ENCODE peak calls at places on chromosome 9, in four cellular contexts. C is B cell, N is cardiac muscle cell, K is ovary. X is an unnamed sample.

GRCh38 chr9:14189578-14189977 is 124.4 kb downstream of the NFIB start:
- DNase-seq in N (no peak), K (no peak), C (no peak), X (no peak)

GRCh38 chr9:79768199-79768598 is 196.4 kb downstream of the TLE4 start:
- DNase-seq in N (peak), K (peak), C (no peak), X (no peak)

GRCh38 chr9:126020836-126021235 is 273.7 kb downstream of the PBX3 start:
- DNase-seq in C (no peak), N (no peak), K (no peak), X (no peak)

GRCh38 chr9:121399883-121400607 is 30.0 kb upstream of the STOM start:
- DNase-seq in N (peak), K (no peak), C (no peak), X (peak)

GRCh38 chr9:1709347-1709746 is 305.8 kb upstream of the SMARCA2 start:
- DNase-seq in C (no peak), N (no peak), K (no peak), X (peak)

GRCh38 chr9:107228648-107229047 is 54.4 kb upstream of the RAD23B start:
- DNase-seq in K (no peak), C (no peak), N (no peak), X (no peak)

GRCh38 chr9:211036-211435 is 3.6 kb upstream of the DOCK8 start:
- DNase-seq in C (no peak), N (no peak), K (no peak), X (no peak)

GRCh38 chr9:11319477-11320060 is 706.8 kb upstream of the PTPRD start:
- DNase-seq in C (no peak), K (no peak), N (peak), X (no peak)

GRCh38 chr9:88028338-88028737 is 54.0 kb upstream of the CDK20 start:
- DNase-seq in N (no peak), K (no peak), C (no peak), X (no peak)

GRCh38 chr9:137515338-137515724 is 34.9 kb downstream of the PNPLA7 start:
- DNase-seq in N (no peak), C (no peak), K (peak), X (no peak)

GRCh38 chr9:14018061-14018460 is 295.9 kb downstream of the NFIB start:
- DNase-seq in N (no peak), K (no peak), C (no peak), X (no peak)

GRCh38 chr9:37039065-37039464 is 5.0 kb upstream of the PAX5 start:
- DNase-seq in K (no peak), N (no peak), C (no peak), X (no peak)

GRCh38 chr9:13213337-13213736 is 66.2 kb downstream of the MPDZ start:
- DNase-seq in N (no peak), K (no peak), C (no peak), X (no peak)

GRCh38 chr9:123069010-123069481 is 35.6 kb downstream of the GPR21 start:
- DNase-seq in C (no peak), N (no peak), K (no peak), X (no peak)

GRCh38 chr9:12838546-12838945 is 63.7 kb downstream of the LURAP1L start:
- DNase-seq in N (no peak), K (no peak), C (no peak), X (no peak)

GRCh38 chr9:94553029-94553938 is 1.6 kb upstream of the PCAT7 start:
- DNase-seq in K (no peak), C (no peak), N (peak), X (no peak)

GRCh38 chr9:107733530-107733907 is 243.9 kb upstream of the KLF4 start:
- DNase-seq in K (peak), C (no peak), N (no peak), X (no peak)

DNA sequence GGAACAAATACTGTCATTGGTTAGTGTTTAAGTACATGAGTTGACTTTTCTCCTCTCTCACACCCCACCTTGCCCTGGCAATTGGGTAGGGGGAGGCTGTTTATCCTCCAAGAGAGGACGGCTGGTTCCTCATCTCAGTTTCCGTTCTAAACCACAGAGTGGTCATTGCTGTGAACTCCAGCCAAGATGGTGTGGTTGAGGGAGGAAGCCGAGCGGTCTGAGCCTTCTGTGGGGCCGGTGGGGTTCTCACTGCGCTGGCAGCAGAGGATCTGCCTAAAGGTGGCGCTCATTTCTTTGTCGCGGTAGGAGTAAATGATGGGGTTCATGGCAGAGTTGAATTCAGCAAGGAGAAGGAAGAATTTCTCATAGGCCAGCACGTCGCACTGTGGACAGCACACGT is 163.0 kb downstream of the LPAR1 start:
- DNase-seq in K (no peak), C (no peak), N (peak), X (peak)
- TF ChIP-seq CTCF in K (no peak), C (no peak), N (no peak), X (peak)

DNA sequence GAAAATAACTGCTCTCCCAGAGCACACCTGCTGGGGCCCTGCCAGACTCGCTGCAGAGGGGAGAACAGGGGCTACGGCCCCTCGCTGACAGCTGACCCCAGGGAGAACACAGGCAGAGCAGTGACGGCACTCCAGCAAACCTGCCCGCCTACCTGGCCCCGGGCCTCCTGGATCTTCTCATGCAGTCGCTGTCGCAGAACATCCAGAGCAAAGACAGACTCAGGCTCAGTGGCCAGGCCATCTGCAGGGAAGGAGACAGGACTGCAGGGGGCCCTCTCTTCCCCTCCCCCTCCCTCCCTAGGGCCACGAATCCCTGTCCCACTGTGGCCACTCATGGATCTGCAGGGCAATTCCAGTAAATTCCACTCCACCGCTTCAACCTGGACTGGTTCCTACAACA is 2.4 kb downstream of the SURF6 start:
- DNase-seq in K (no peak), N (no peak), C (no peak), X (no peak)
- TF ChIP-seq CTCF in K (no peak), N (no peak), C (no peak), X (no peak)

DNA sequence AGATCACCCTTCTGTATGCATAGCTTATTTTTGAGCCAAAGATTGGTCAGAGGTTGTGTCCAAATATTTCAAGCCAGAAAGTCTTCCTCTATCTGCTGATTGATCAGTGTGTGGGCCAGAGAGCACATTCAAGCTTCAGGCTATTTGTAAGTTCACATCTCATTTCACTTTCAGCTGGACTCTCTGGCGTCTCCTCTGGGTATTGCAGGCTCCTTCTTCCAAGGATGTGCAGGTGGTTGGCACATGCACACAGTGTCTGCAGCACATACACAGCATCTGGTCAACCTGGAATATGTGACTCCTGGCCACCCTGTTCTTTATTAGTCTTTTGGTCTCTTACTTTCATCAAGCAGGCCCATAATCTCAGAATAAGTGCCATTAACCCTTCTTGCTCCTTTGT is 516.1 kb downstream of the ANXA1 start:
- DNase-seq in N (no peak), K (no peak), C (no peak), X (no peak)
- TF ChIP-seq CTCF in N (no peak), K (no peak), C (no peak), X (no peak)

DNA sequence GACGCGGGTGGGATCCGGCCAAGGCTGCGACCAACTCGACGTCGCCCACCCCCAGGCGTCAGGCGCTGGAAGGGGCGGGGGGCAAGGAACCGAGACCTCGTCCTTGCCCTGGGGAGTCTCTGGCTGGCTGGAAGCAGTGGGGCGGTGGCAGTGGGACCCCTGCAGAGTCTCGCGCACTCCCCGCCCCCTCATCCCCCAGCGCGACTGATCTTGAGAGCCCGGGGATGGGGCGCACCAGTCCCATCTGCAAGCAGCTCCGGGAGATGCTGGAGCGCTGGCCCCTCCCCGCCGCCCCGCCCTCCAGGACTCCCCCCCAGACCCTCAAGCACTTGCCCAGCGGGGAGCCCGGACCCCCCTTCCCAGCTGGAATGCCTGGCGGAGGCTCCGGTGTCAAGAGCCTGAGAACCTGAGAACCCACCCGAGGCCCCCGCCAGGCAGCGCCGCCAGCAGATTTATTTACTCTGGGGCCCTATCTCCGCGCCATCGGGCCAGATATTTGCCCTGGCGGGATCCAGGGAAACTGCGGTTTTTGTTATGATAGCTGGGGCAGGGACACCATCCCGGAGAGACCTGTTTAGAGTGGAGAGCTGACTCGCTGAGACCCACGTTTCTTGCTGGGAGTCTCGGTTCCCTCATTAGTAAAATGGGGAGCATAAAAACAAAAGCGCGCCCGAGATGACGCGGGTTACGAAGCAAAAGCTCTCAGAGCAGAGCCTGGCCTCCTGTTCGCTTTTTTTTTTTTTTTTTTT is 1.2 kb downstream of the PRRT1B start:
- DNase-seq in K (no peak), C (no peak), N (peak), X (peak)
- TF ChIP-seq CTCF in K (no peak), C (no peak), N (no peak), X (no peak)

GRCh38 chr9:127658431-127658830 is 46.4 kb downstream of the STXBP1 start:
- DNase-seq in N (no peak), K (no peak), C (no peak), X (no peak)
- TF ChIP-seq CTCF in N (no peak), K (no peak), C (no peak), X (no peak)

GRCh38 chr9:110580850-110581249 is 1.3 kb upstream of the SVEP1 start:
- DNase-seq in N (no peak), K (no peak), C (no peak), X (no peak)

GRCh38 chr9:110578896-110579752 is at the start of gene SVEP1:
- DNase-seq in N (peak), C (no peak), K (peak), X (peak)

GRCh38 chr9:110582156-110582555 is 2.6 kb upstream of the SVEP1 start:
- DNase-seq in N (peak), C (no peak), K (no peak), X (no peak)

GRCh38 chr9:110579763-110580255 is 268 bp upstream of the SVEP1 start:
- DNase-seq in K (no peak), C (no peak), N (peak), X (no peak)

GRCh38 chr9:110583237-110583636 is 3.7 kb upstream of the SVEP1 start:
- DNase-seq in C (no peak), K (no peak), N (no peak), X (no peak)
- TF ChIP-seq CTCF in C (no peak), K (no peak), N (peak), X (no peak)

GRCh38 chr9:127720865-127721227 is 5.0 kb downstream of the TTC16 start:
- DNase-seq in N (no peak), C (no peak), K (no peak), X (no peak)
- TF ChIP-seq CTCF in N (no peak), C (no peak), K (no peak), X (no peak)

GRCh38 chr9:127450831-127451680 is at the start of the genes LRSAM1 and RPL12:
- DNase-seq in K (peak), C (peak), N (peak), X (peak)
- TF ChIP-seq CTCF in K (no peak), C (peak), N (no peak), X (no peak)

GRCh38 chr9:128481561-128481960 is 23.0 kb upstream of the GLE1 start:
- DNase-seq in N (no peak), K (no peak), C (no peak), X (no peak)
- TF ChIP-seq CTCF in N (no peak), K (no peak), C (no peak), X (no peak)

DNA sequence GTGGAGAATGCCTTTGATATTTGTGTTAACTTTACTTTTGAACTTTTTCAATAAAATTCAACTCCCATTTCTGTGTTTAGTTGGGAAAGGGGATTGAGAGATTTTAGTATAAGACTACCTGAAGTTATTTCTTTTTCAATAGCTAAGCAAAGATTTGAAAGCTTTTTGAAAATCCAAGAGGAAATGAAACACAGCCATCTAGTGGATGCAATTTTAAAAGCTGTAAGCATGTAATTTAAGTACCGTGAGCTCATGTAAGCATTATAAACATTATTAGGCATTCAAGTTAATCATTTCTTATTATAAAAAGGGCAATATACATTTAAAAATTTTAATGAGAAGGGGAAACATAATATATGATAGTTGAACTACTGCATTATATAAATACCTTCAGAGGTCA is 69.8 kb downstream of the CCDC171 start:
- DNase-seq in C (no peak), N (no peak), K (no peak), X (no peak)
- TF ChIP-seq CTCF in C (no peak), N (peak), K (no peak), X (peak)